ENCODE peak calls at places on chromosomes 2 and 18, in four cellular contexts. V, Z, W and B are unnamed samples.
A peak's percentile ranks its signal among the peaks of the same experiment; 100 is the strongest.

GRCh38 chr18:21257383-21257782 is 15.4 kb downstream of the GREB1L start:
- DNase-seq in W (no peak), Z (no peak), V (no peak), B (no peak)

GRCh38 chr2:216316743-216317142 is 55.5 kb downstream of the MARCHF4 start:
- DNase-seq in Z (no peak), W (peak; percentile 22), V (peak; percentile 76), B (no peak)

GRCh38 chr2:67108231-67108630 is 288.9 kb upstream of the ETAA1 start:
- DNase-seq in Z (no peak), V (no peak), W (no peak), B (no peak)

GRCh38 chr2:180872256-180872655 is 108.1 kb upstream of the UBE2E3 start:
- DNase-seq in V (no peak), Z (no peak), W (peak; percentile 5), B (no peak)

GRCh38 chr2:240149943-240150784 is 9.7 kb upstream of the OTOS start:
- DNase-seq in W (peak; percentile 45), Z (peak; percentile 70), V (no peak), B (peak; percentile 71)

GRCh38 chr2:164903214-164903613 is 52.1 kb downstream of the SLC38A11 start:
- DNase-seq in Z (no peak), W (peak; percentile 71), V (no peak), B (no peak)

GRCh38 chr2:203626952-203627681 is 79.3 kb upstream of the CD28 start:
- DNase-seq in W (peak; percentile 93), Z (no peak), V (no peak), B (no peak)

GRCh38 chr2:197212344-197213262 is 98.0 kb downstream of the ANKRD44 start:
- DNase-seq in W (peak; percentile 43), Z (no peak), V (no peak), B (no peak)

GRCh38 chr2:149094217-149095015 is 55.9 kb downstream of the LYPD6B start:
- DNase-seq in W (no peak), V (no peak), Z (no peak), B (no peak)

GRCh38 chr18:24470022-24470618 is 9.7 kb downstream of the HRH4 start:
- DNase-seq in Z (no peak), W (no peak), V (no peak), B (no peak)

GRCh38 chr2:168311265-168311925 is 64.0 kb upstream of the STK39 start:
- DNase-seq in V (no peak), W (no peak), Z (no peak), B (no peak)

GRCh38 chr2:35462226-35462983 is 893.2 kb upstream of the CRIM1 start:
- DNase-seq in Z (no peak), V (peak; percentile 2), W (peak; percentile 4), B (no peak)

GRCh38 chr18:68431111-68431921 is 283.6 kb downstream of the TMX3 start:
- DNase-seq in Z (no peak), W (no peak), V (peak; percentile 30), B (no peak)

GRCh38 chr2:190031971-190032623 is 30.4 kb downstream of the MSTN start:
- DNase-seq in Z (no peak), V (no peak), W (no peak), B (no peak)

GRCh38 chr2:777051-777450 is 99.8 kb upstream of the TMEM18 start:
- DNase-seq in W (no peak), Z (no peak), V (no peak), B (no peak)

GRCh38 chr18:56000041-56000440 is 412.0 kb upstream of the TCF4 start:
- DNase-seq in W (no peak), V (no peak), Z (no peak), B (no peak)

GRCh38 chr2:52429740-52430139 is 1337.9 kb upstream of the CHAC2 start:
- DNase-seq in Z (no peak), W (peak; percentile 36), V (no peak), B (no peak)

GRCh38 chr18:25517881-25518715 is 166.1 kb upstream of the ZNF521 start:
- DNase-seq in W (no peak), Z (no peak), V (no peak), B (no peak)

GRCh38 chr2:3179626-3180025 is 198.0 kb downstream of the EIPR1 start:
- DNase-seq in V (no peak), Z (no peak), W (no peak), B (peak; percentile 55)

GRCh38 chr2:11416191-11416590 is 49.8 kb downstream of the E2F6 start:
- DNase-seq in Z (no peak), W (no peak), V (no peak), B (no peak)

GRCh38 chr2:10036095-10036879 is 7.1 kb upstream of the KLF11 start:
- DNase-seq in W (peak; percentile 83), V (peak; percentile 94), Z (no peak), B (peak; percentile 81)

GRCh38 chr2:19823507-19823906 is 78.3 kb downstream of the TTC32 start:
- DNase-seq in W (no peak), V (no peak), Z (no peak), B (no peak)

GRCh38 chr18:42192251-42193248 is 237.5 kb downstream of the PIK3C3 start:
- DNase-seq in V (peak; percentile 60), Z (no peak), W (peak; percentile 13), B (no peak)

GRCh38 chr2:9063023-9063606 is 59.6 kb upstream of the MBOAT2 start:
- DNase-seq in Z (no peak), V (no peak), W (no peak), B (no peak)

GRCh38 chr2:15721411-15722094 is 129.9 kb downstream of the DDX1 start:
- DNase-seq in W (no peak), V (no peak), Z (no peak), B (no peak)

GRCh38 chr18:10745232-10745631 is 219.4 kb downstream of the NAPG start:
- DNase-seq in V (no peak), Z (no peak), W (no peak), B (no peak)

GRCh38 chr2:68251855-68252406 is 401 bp downstream of the PPP3R1 start:
- DNase-seq in W (no peak), Z (peak; percentile 74), V (peak; percentile 25), B (peak; percentile 83)

GRCh38 chr2:61943251-61943650 is 37.8 kb downstream of the COMMD1 start:
- DNase-seq in V (no peak), Z (no peak), W (no peak), B (no peak)